ENCODE peak calls at places on chromosomes 16 and 17, in five cellular contexts. One of them, this sample, is unnamed.

GRCh38 chr17:28916302-28916934 is 13.5 kb upstream of the DHRS13 start:
- DNase-seq in H9: no peak
- DNase-seq in neuronal stem cell: no peak
- DNase-seq in mesendoderm: peak; percentile 57
- DNase-seq in trophoblast cell: peak; percentile 33
- DNase-seq in this sample: peak; percentile 43

GRCh38 chr16:27795992-27796614 is 246.2 kb downstream of the KATNIP start:
- DNase-seq in H9: peak; percentile 74
- DNase-seq in neuronal stem cell: peak; percentile 66
- DNase-seq in mesendoderm: peak; percentile 62
- DNase-seq in trophoblast cell: peak; percentile 45
- DNase-seq in this sample: peak; percentile 31

GRCh38 chr17:3639981-3640596 is 3.5 kb downstream of the CTNS start:
- DNase-seq in H9: no peak
- DNase-seq in neuronal stem cell: no peak
- DNase-seq in mesendoderm: peak; percentile 56
- DNase-seq in trophoblast cell: no peak
- DNase-seq in this sample: peak; percentile 74

GRCh38 chr17:77424585-77425344 is 284.0 kb downstream of the SEC14L1 start:
- DNase-seq in H9: no peak
- DNase-seq in neuronal stem cell: no peak
- DNase-seq in mesendoderm: no peak
- DNase-seq in trophoblast cell: no peak
- DNase-seq in this sample: peak; percentile 96

GRCh38 chr16:83615131-83615530 is 192.6 kb upstream of the HSBP1 start:
- DNase-seq in H9: peak; percentile 2
- DNase-seq in neuronal stem cell: no peak
- DNase-seq in mesendoderm: no peak
- DNase-seq in trophoblast cell: no peak
- DNase-seq in this sample: no peak

GRCh38 chr16:68756250-68757051 is 19.4 kb downstream of the CDH1 start:
- DNase-seq in H9: no peak
- DNase-seq in neuronal stem cell: no peak
- DNase-seq in mesendoderm: peak; percentile 79
- DNase-seq in trophoblast cell: peak; percentile 96
- DNase-seq in this sample: no peak

GRCh38 chr17:20087538-20088250 is 78.5 kb downstream of the SPECC1 start:
- DNase-seq in H9: no peak
- DNase-seq in neuronal stem cell: no peak
- DNase-seq in mesendoderm: no peak
- DNase-seq in trophoblast cell: no peak
- DNase-seq in this sample: no peak

GRCh38 chr17:47945529-47946508 is 4.4 kb downstream of the PNPO start:
- DNase-seq in H9: no peak
- DNase-seq in neuronal stem cell: no peak
- DNase-seq in mesendoderm: no peak
- DNase-seq in trophoblast cell: no peak
- DNase-seq in this sample: no peak

GRCh38 chr17:72390675-72391501 is 270.1 kb downstream of the SOX9 start:
- DNase-seq in H9: no peak
- DNase-seq in neuronal stem cell: no peak
- DNase-seq in mesendoderm: peak; percentile 48
- DNase-seq in trophoblast cell: peak; percentile 65
- DNase-seq in this sample: peak; percentile 88

GRCh38 chr16:85222151-85222863 is 110.0 kb upstream of the CIBAR2 start:
- DNase-seq in H9: no peak
- DNase-seq in neuronal stem cell: peak; percentile 71
- DNase-seq in mesendoderm: peak; percentile 72
- DNase-seq in trophoblast cell: no peak
- DNase-seq in this sample: no peak
- H2BK120ac ChIP-seq in H9: no peak overlapping the region
- H2BK120ac ChIP-seq in neuronal stem cell: peak overlapping the region; percentile 65
- H2BK120ac ChIP-seq in mesendoderm: no peak overlapping the region
- H2BK120ac ChIP-seq in trophoblast cell: no peak overlapping the region
- H2BK120ac ChIP-seq in this sample: peak overlapping the region; percentile 40

GRCh38 chr17:43543300-43543699 is 2.8 kb downstream of the ETV4 start:
- DNase-seq in H9: peak; percentile 39
- DNase-seq in neuronal stem cell: no peak
- DNase-seq in mesendoderm: no peak
- DNase-seq in trophoblast cell: no peak
- DNase-seq in this sample: peak; percentile 19
- H2BK120ac ChIP-seq in H9: no peak overlapping the region
- H2BK120ac ChIP-seq in neuronal stem cell: no peak overlapping the region
- H2BK120ac ChIP-seq in mesendoderm: no peak overlapping the region
- H2BK120ac ChIP-seq in trophoblast cell: no peak overlapping the region
- H2BK120ac ChIP-seq in this sample: peak overlapping the region; percentile 51

GRCh38 chr17:54521137-54521536 is 379.5 kb upstream of the TOM1L1 start:
- DNase-seq in H9: no peak
- DNase-seq in neuronal stem cell: no peak
- DNase-seq in mesendoderm: no peak
- DNase-seq in trophoblast cell: no peak
- DNase-seq in this sample: no peak
- H2BK120ac ChIP-seq in H9: no peak overlapping the region
- H2BK120ac ChIP-seq in neuronal stem cell: no peak overlapping the region
- H2BK120ac ChIP-seq in mesendoderm: no peak overlapping the region
- H2BK120ac ChIP-seq in trophoblast cell: no peak overlapping the region
- H2BK120ac ChIP-seq in this sample: no peak overlapping the region

DNA sequence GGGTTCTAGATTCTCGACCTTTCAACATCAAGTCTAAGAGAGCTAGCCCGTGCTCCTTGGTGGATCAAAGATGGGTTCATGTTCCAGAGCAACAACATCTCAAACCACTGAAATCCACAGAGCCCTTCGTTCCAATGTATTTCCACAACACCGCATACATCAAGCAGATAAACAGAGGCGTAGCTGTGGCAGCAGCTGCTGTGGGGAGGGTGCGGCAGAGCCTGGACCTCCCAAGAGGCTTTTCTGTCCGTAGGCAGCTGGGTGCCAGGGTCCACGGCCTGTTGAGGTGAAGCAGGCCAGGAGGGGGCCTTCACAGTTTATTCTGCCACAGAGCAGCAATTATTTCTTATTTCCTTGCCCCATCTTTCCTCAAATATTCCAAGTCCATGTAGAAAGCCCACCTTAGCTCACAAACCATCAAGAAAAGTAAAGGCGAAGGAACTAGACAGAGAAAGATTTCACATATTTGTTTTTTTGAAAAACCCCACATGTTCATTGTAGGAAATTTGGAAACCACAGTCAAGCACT is 144.8 kb upstream of the FOXF1 start:
- DNase-seq in H9: no peak
- DNase-seq in neuronal stem cell: no peak
- DNase-seq in mesendoderm: no peak
- DNase-seq in trophoblast cell: no peak
- DNase-seq in this sample: no peak
- H2BK120ac ChIP-seq in H9: no peak overlapping the region
- H2BK120ac ChIP-seq in neuronal stem cell: no peak overlapping the region
- H2BK120ac ChIP-seq in mesendoderm: no peak overlapping the region
- H2BK120ac ChIP-seq in trophoblast cell: no peak overlapping the region
- H2BK120ac ChIP-seq in this sample: peak overlapping the region; percentile 96

GRCh38 chr17:61054430-61054829 is 345.2 kb upstream of the TBX2 start:
- DNase-seq in H9: no peak
- DNase-seq in neuronal stem cell: no peak
- DNase-seq in mesendoderm: no peak
- DNase-seq in trophoblast cell: no peak
- DNase-seq in this sample: no peak

GRCh38 chr17:61057257-61057656 is 342.4 kb upstream of the TBX2 start:
- DNase-seq in H9: no peak
- DNase-seq in neuronal stem cell: no peak
- DNase-seq in mesendoderm: no peak
- DNase-seq in trophoblast cell: no peak
- DNase-seq in this sample: no peak

GRCh38 chr17:61058066-61058465 is 341.6 kb upstream of the TBX2 start:
- DNase-seq in H9: no peak
- DNase-seq in neuronal stem cell: no peak
- DNase-seq in mesendoderm: no peak
- DNase-seq in trophoblast cell: no peak
- DNase-seq in this sample: no peak

GRCh38 chr17:61048398-61049106 is 351.1 kb upstream of the TBX2 start:
- DNase-seq in H9: no peak
- DNase-seq in neuronal stem cell: no peak
- DNase-seq in mesendoderm: no peak
- DNase-seq in trophoblast cell: no peak
- DNase-seq in this sample: no peak

GRCh38 chr17:61053469-61053868 is 346.2 kb upstream of the TBX2 start:
- DNase-seq in H9: no peak
- DNase-seq in neuronal stem cell: no peak
- DNase-seq in mesendoderm: no peak
- DNase-seq in trophoblast cell: no peak
- DNase-seq in this sample: no peak
- H2BK120ac ChIP-seq in H9: no peak overlapping the region
- H2BK120ac ChIP-seq in neuronal stem cell: no peak overlapping the region
- H2BK120ac ChIP-seq in mesendoderm: no peak overlapping the region
- H2BK120ac ChIP-seq in trophoblast cell: no peak overlapping the region
- H2BK120ac ChIP-seq in this sample: no peak overlapping the region

DNA sequence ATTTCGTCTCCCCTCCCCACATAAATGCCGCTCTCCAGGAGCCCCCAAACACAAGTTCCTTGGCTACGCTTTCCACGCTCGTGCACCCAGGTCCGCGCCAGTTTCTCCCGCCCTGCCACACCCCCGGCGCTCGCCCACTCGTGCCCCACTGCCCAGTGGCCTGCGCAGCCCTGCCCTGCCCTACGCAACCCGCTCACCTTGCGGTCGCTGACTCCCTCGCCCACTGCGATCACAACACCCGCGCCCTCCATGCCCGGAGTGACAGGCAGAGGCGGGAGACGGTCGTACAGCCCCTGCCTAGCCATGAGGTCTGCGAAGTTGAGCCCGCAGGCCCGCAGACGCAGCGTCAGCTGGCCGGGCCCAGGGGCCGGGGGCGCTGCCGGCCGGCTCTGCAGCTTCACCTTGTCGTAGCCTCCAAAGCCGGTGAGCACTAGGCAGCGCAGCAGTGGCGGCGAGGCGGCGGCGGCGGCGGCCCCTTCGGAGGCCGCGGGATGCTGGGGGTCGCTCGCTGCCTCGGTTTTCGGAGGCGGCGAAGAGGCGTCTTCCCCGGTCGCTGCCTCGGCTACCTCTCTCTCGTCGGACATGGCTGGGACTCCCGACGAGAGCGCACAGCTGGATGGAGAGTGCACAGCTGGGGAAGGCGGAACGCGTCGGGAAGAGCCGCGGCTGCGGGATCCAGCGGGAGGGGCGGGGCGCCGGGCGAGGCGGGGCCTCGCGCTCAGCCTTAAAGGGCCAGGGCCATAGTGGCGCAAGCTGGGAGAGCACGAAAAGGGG is at the start of gene VAT1:
- DNase-seq in H9: peak; percentile 94
- DNase-seq in neuronal stem cell: peak; percentile 71
- DNase-seq in mesendoderm: peak; percentile 89
- DNase-seq in trophoblast cell: peak; percentile 83
- DNase-seq in this sample: peak; percentile 63
- H2BK120ac ChIP-seq in H9: no peak within 1 kb of the TSS
- H2BK120ac ChIP-seq in neuronal stem cell: no peak within 1 kb of the TSS
- H2BK120ac ChIP-seq in mesendoderm: no peak within 1 kb of the TSS
- H2BK120ac ChIP-seq in trophoblast cell: peak within 1 kb of the TSS; percentile 73
- H2BK120ac ChIP-seq in this sample: peak within 1 kb of the TSS; percentile 67

GRCh38 chr17:64129515-64129764 is 504 bp downstream of the ERN1 start:
- DNase-seq in H9: no peak
- DNase-seq in neuronal stem cell: no peak
- DNase-seq in mesendoderm: peak; percentile 37
- DNase-seq in trophoblast cell: no peak
- DNase-seq in this sample: no peak
- H2BK120ac ChIP-seq in H9: no peak overlapping the region
- H2BK120ac ChIP-seq in neuronal stem cell: no peak overlapping the region
- H2BK120ac ChIP-seq in mesendoderm: no peak overlapping the region
- H2BK120ac ChIP-seq in trophoblast cell: peak overlapping the region; percentile 90
- H2BK120ac ChIP-seq in this sample: no peak overlapping the region

GRCh38 chr17:81999587-81999974 is 22.2 kb downstream of the ASPSCR1 start:
- DNase-seq in H9: no peak
- DNase-seq in neuronal stem cell: no peak
- DNase-seq in mesendoderm: no peak
- DNase-seq in trophoblast cell: peak; percentile 80
- DNase-seq in this sample: no peak

GRCh38 chr17:81999975-82000802 is 22.5 kb downstream of the CENPX start:
- DNase-seq in H9: no peak
- DNase-seq in neuronal stem cell: no peak
- DNase-seq in mesendoderm: no peak
- DNase-seq in trophoblast cell: no peak
- DNase-seq in this sample: no peak

GRCh38 chr17:82000803-82001649 is 21.7 kb downstream of the CENPX start:
- DNase-seq in H9: no peak
- DNase-seq in neuronal stem cell: no peak
- DNase-seq in mesendoderm: no peak
- DNase-seq in trophoblast cell: peak; percentile 39
- DNase-seq in this sample: no peak

GRCh38 chr17:82003411-82004381 is 19.0 kb downstream of the CENPX start:
- DNase-seq in H9: no peak
- DNase-seq in neuronal stem cell: no peak
- DNase-seq in mesendoderm: peak; percentile 87
- DNase-seq in trophoblast cell: peak; percentile 97
- DNase-seq in this sample: peak; percentile 95

DNA sequence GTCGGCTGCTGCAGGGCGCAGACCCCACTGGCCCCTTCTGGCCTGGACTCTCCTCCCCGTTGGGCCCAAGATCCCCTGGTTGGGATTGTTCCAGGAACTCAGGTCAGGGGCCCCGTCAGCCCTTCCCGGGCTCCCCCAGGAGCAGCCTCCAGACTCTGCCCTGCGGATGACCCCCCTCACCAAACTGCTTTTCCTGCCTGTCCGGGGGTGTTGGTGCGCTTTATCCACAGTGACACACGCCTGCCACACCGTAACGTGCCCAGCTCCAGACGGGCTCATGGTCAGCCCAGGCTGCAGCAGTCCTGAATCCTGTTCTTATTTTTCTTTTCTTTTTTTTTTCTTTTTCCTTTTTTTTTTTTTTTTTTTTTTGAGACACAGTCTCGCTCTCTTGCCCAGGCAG is 21.0 kb downstream of the CENPX start:
- DNase-seq in H9: no peak
- DNase-seq in neuronal stem cell: no peak
- DNase-seq in mesendoderm: no peak
- DNase-seq in trophoblast cell: no peak
- DNase-seq in this sample: no peak
- H2BK120ac ChIP-seq in H9: no peak overlapping the region
- H2BK120ac ChIP-seq in neuronal stem cell: no peak overlapping the region
- H2BK120ac ChIP-seq in mesendoderm: no peak overlapping the region
- H2BK120ac ChIP-seq in trophoblast cell: no peak overlapping the region
- H2BK120ac ChIP-seq in this sample: peak overlapping the region; percentile 19

This sample was measured in IMR-90.